ENCODE peak calls at places on chromosomes 1 and 21, in ten cellular contexts. P, Y, T, Q, K, O, E, H, N and I are unnamed samples. For H4K20me1, the result is how much of the 10 kb centered on the place peaks cover.

GRCh38 chr1:30986755-30987154 is 78.2 kb upstream of the SDC3 start:
- DNase-seq in K (no peak), O (no peak), H (no peak), Y (no peak), Q (no peak), P (no peak), T (no peak), N (no peak), E (no peak), I (no peak)

GRCh38 chr1:24386931-24387330 is 26.7 kb downstream of the STPG1 start:
- DNase-seq in Q (no peak), K (no peak), O (no peak), T (no peak), E (no peak), Y (no peak), P (no peak), N (no peak), H (no peak), I (no peak)

GRCh38 chr1:25889470-25889869 is 14.0 kb upstream of the PAQR7 start:
- DNase-seq in K (no peak), E (no peak), Y (peak), P (peak), H (no peak), T (peak), O (no peak), N (no peak), Q (no peak), I (no peak)

GRCh38 chr1:172699111-172699510 is 40.2 kb downstream of the FASLG start:
- DNase-seq in P (peak), H (no peak), T (no peak), Y (peak), N (no peak), Q (peak), E (peak), O (peak), K (peak), I (peak)

GRCh38 chr1:185517808-185518419 is 200.9 kb upstream of the IVNS1ABP start:
- DNase-seq in O (no peak), E (no peak), T (peak), Y (no peak), Q (no peak), P (no peak), N (peak), K (no peak), H (no peak), I (no peak)

GRCh38 chr1:80593197-80593596 is 1207.5 kb upstream of the ADGRL2 start:
- DNase-seq in O (no peak), T (no peak), Y (no peak), H (no peak), P (no peak), Q (peak), E (no peak), N (no peak), K (no peak), I (no peak)

GRCh38 chr1:183096889-183097288 is 73.7 kb downstream of the LAMC1 start:
- DNase-seq in Q (no peak), Y (no peak), K (no peak), H (no peak), E (no peak), N (no peak), P (peak), T (no peak), O (peak), I (peak)

GRCh38 chr1:9196129-9197040 is 38.2 kb upstream of the H6PD start:
- DNase-seq in T (peak), O (peak), K (peak), Q (peak), N (peak), P (peak), H (peak), Y (peak), E (peak), I (peak)

GRCh38 chr1:227225715-227226346 is 92.5 kb downstream of the CDC42BPA start:
- DNase-seq in O (peak), Q (no peak), Y (peak), E (no peak), H (no peak), T (no peak), P (peak), K (peak), N (no peak), I (peak)

GRCh38 chr1:34868230-34869049 is 8.9 kb upstream of the SMIM12 start:
- DNase-seq in K (no peak), P (no peak), O (no peak), Y (no peak), H (no peak), Q (no peak), N (no peak), E (no peak), T (no peak), I (no peak)

GRCh38 chr1:178713270-178713669 is 11.8 kb upstream of the RALGPS2 start:
- DNase-seq in K (no peak), Y (no peak), T (no peak), P (no peak), O (peak), H (no peak), E (no peak), Q (no peak), N (no peak), I (peak)

GRCh38 chr1:177753655-177754054 is 216.2 kb downstream of the SEC16B start:
- DNase-seq in N (no peak), K (no peak), H (no peak), P (no peak), E (no peak), Q (no peak), T (no peak), Y (no peak), O (no peak), I (no peak)

GRCh38 chr1:8382051-8382505 is 64.2 kb downstream of the SLC45A1 start:
- DNase-seq in E (no peak), Q (no peak), N (no peak), O (peak), T (peak), K (no peak), P (no peak), H (no peak), Y (no peak), I (peak)

GRCh38 chr21:43210454-43211084 is 41.8 kb downstream of the CRYAA start:
- DNase-seq in T (no peak), N (no peak), H (no peak), O (no peak), Q (no peak), K (no peak), Y (no peak), P (no peak), E (no peak), I (no peak)

GRCh38 chr1:108732398-108732797 is 14.1 kb upstream of the STXBP3 start:
- DNase-seq in Q (no peak), O (peak), Y (peak), N (no peak), H (no peak), P (peak), T (no peak), K (no peak), E (no peak), I (no peak)

GRCh38 chr1:52629021-52629643 is 3.8 kb upstream of the SHISAL2A start:
- DNase-seq in K (no peak), T (peak), E (no peak), P (peak), H (no peak), Q (no peak), N (no peak), Y (no peak), O (no peak), I (no peak)

GRCh38 chr1:93876284-93876683 is 2.7 kb downstream of the DNTTIP2 start:
- DNase-seq in Y (no peak), H (no peak), K (no peak), N (no peak), P (no peak), Q (no peak), E (no peak), T (no peak), O (no peak), I (no peak)

GRCh38 chr1:224923726-224924125 is 5.7 kb upstream of the DNAH14 start:
- DNase-seq in P (no peak), T (no peak), K (no peak), N (no peak), E (no peak), Q (no peak), Y (no peak), O (no peak), H (no peak), I (no peak)

GRCh38 chr1:152516082-152516481 is 1.8 kb downstream of the CRCT1 start:
- DNase-seq in K (no peak), T (peak), E (no peak), P (no peak), N (no peak), H (no peak), O (no peak), Q (no peak), Y (no peak), I (no peak)

GRCh38 chr1:37083551-37084119 is 49.3 kb upstream of the GRIK3 start:
- DNase-seq in N (no peak), Q (no peak), O (no peak), H (no peak), K (no peak), Y (no peak), T (no peak), P (no peak), E (no peak), I (no peak)

GRCh38 chr1:177346960-177347359 is 176.2 kb downstream of the BRINP2 start:
- DNase-seq in Y (no peak), K (no peak), E (no peak), H (peak), P (no peak), T (no peak), Q (no peak), O (no peak), N (no peak), I (no peak)

GRCh38 chr1:202567747-202568146 is 142.5 kb downstream of the SYT2 start:
- DNase-seq in H (no peak), N (no peak), Y (no peak), K (no peak), P (no peak), O (peak), Q (no peak), T (peak), E (no peak), I (peak)

GRCh38 chr1:218664385-218665170 is 319.4 kb downstream of the TGFB2 start:
- DNase-seq in Q (no peak), H (peak), K (peak), O (peak), Y (peak), P (peak), N (no peak), T (no peak), E (no peak), I (peak)

GRCh38 chr1:94418664-94419655 is 771 bp downstream of the ABCD3 start:
- DNase-seq in K (peak), Q (no peak), E (no peak), P (peak), O (peak), N (peak), Y (peak), T (peak), H (peak), I (peak)

GRCh38 chr21:26709090-26709489 is 136.0 kb upstream of the CYYR1 start:
- DNase-seq in P (peak), E (no peak), Y (peak), N (no peak), Q (no peak), H (no peak), T (no peak), O (peak), K (peak), I (no peak)

GRCh38 chr1:22319608-22320007 is 132.0 kb upstream of the ZBTB40 start:
- DNase-seq in H (no peak), T (no peak), K (no peak), Y (no peak), P (no peak), E (no peak), O (no peak), Q (no peak), N (no peak), I (no peak)

GRCh38 chr1:19003371-19004290 is 47.2 kb upstream of the IFFO2 start:
- DNase-seq in Y (no peak), P (peak), E (no peak), H (no peak), Q (no peak), N (no peak), O (peak), T (no peak), K (no peak), I (peak)

GRCh38 chr1:197955486-197956394 is 38.6 kb downstream of the LHX9 start:
- DNase-seq in O (peak), P (peak), E (no peak), T (no peak), Q (no peak), H (no peak), K (no peak), Y (no peak), N (no peak), I (peak)

GRCh38 chr1:241408170-241408569 is 51.2 kb upstream of the RGS7 start:
- DNase-seq in K (no peak), P (peak), Y (peak), O (peak), T (peak), N (peak), Q (no peak), E (no peak), H (peak), I (no peak)

GRCh38 chr1:64537942-64538341 is 68.0 kb downstream of the CACHD1 start:
- DNase-seq in T (no peak), E (no peak), K (no peak), Y (no peak), O (no peak), N (no peak), P (no peak), Q (no peak), H (no peak), I (no peak)

GRCh38 chr1:180912211-180912800 is 391 bp upstream of the KIAA1614 start:
- DNase-seq in H (peak), E (no peak), P (peak), T (peak), O (peak), K (no peak), Y (no peak), Q (no peak), N (no peak), I (peak)

GRCh38 chr1:200314085-200314750 is 95.6 kb downstream of the ZNF281 start:
- DNase-seq in P (peak), O (peak), H (no peak), T (no peak), Q (no peak), E (no peak), N (no peak), K (no peak), Y (peak), I (peak)

GRCh38 chr21:42010507-42011493 is 640 bp upstream of the ZBTB21 start:
- DNase-seq in H (peak), Y (peak), T (peak), K (peak), O (peak), P (no peak), N (peak), E (no peak), Q (peak), I (peak)
- TF ChIP-seq CTCF in H (peak), Y (peak), T (no peak), K (no peak), O (no peak), P (peak), N (no peak), E (peak), Q (no peak), I (no peak)

DNA sequence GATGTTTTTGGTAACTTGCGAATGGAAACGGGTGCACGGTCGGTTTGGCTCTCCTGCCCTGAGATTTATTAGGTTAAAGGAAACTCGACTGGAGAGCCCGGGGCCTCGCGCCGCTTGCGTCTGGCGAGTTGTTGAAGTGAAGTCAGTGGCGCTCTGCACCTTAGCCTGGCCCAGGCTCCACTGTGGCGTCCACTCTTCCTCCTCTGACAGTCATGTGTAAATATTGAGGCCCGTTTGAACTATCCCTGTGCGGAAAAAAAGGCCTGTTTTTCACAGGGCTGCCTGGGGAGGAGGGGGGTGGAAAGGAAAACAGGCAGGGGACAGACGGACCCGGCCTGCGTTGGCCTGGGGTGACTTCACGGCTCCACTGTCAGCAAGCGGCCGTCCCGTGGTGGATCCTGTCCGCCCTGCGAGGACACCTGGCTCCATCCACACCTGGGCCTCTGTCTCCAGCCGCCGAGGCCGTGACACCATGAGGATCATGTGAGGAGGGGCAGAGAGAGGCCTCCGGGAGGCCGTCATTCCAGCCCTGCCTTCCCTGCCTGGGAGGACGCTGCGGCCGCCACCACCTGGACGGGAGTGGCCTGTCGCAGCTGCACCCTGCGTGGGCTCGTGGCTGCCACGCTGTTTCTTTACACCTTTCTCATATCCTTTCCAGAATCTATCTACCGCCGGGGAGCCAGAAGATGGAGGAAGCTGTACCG is 59.8 kb downstream of the FAAP20 start:
- DNase-seq in Q (no peak), E (no peak), H (peak), P (no peak), K (no peak), O (no peak), N (no peak), T (no peak), Y (no peak), I (no peak)
- H3K4me3 ChIP-seq in Q (no peak), E (no peak), H (no peak), P (no peak), K (no peak), O (no peak), N (no peak), T (no peak), Y (no peak), I (no peak)

DNA sequence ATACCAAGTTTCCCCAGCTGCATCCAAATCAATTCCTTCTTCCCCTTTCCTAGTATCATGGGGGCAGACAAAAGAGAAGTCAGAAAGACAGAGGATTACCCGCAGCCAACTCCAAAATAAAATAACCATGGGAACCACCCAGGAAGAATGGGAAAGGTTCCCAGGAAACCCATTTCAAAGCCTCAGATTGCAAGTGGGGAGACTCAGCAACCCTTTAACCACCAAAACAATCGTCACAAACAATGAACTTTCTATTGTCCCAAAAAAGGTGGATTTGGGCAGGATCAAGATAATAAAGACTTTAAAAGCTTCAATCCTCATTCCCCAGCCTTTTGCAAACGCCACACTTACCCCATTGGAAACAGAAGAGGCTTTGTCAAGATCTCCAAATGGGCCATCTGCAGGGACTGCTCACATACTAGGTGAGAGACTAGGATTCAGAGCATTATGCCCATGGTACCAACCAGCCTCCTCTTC is 5.1 kb downstream of the TIAM1 start:
- DNase-seq in E (no peak), Q (no peak), Y (no peak), P (no peak), O (no peak), T (peak), N (no peak), H (no peak), K (no peak), I (no peak)
- H4K20me1 ChIP-seq in E (under half), Q (under half), Y (under half), P (under half), O (under half), T (under half), N (under half), H (under half), K (under half), I (under half)

GRCh38 chr1:230860617-230861384 is 7.5 kb downstream of the C1orf198 start:
- DNase-seq in P (no peak), H (no peak), O (no peak), Q (no peak), N (no peak), T (peak), K (no peak), E (no peak), Y (no peak), I (no peak)
- TF ChIP-seq CTCF in P (no peak), H (no peak), O (no peak), Q (no peak), N (peak), T (peak), K (no peak), E (no peak), Y (peak), I (no peak)

GRCh38 chr1:32989160-32989894 is 24.7 kb upstream of the RNF19B start:
- DNase-seq in E (no peak), H (no peak), O (peak), Q (no peak), T (no peak), K (peak), P (peak), Y (peak), N (no peak), I (peak)

GRCh38 chr1:32991819-32992488 is 27.3 kb upstream of the RNF19B start:
- DNase-seq in K (no peak), Y (no peak), N (peak), O (no peak), T (no peak), P (no peak), E (no peak), H (no peak), Q (no peak), I (no peak)

GRCh38 chr1:32991386-32991785 is 26.8 kb upstream of the RNF19B start:
- DNase-seq in P (no peak), H (no peak), Y (peak), N (no peak), Q (no peak), T (no peak), K (peak), E (no peak), O (no peak), I (no peak)

GRCh38 chr1:32990887-32991286 is 26.3 kb upstream of the RNF19B start:
- DNase-seq in E (no peak), K (peak), N (no peak), P (no peak), O (no peak), Y (no peak), Q (no peak), H (no peak), T (no peak), I (no peak)

DNA sequence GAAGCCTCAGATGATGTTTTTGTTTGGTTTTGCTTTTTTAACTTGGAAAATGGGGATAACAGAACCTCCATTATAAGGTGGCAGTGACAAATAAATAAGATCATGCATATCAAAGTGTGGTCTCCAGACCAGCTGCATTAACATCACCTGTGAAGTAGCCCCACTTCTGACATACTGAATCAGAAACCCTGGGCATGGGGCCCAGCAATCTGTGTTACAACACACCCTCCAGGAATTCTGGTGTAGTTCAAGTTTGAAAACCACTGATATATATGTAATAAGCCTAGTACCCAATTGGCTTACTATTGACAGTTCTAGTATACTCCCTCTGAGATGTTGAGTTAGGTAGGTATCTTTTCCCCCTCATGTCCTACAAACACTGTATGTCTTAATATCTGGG is 24.1 kb upstream of the RNF19B start:
- DNase-seq in O (peak), T (no peak), Q (no peak), P (peak), E (no peak), H (no peak), N (no peak), K (peak), Y (peak), I (peak)
- H3K4me3 ChIP-seq in O (peak), T (no peak), Q (no peak), P (no peak), E (no peak), H (no peak), N (no peak), K (no peak), Y (peak), I (peak)

DNA sequence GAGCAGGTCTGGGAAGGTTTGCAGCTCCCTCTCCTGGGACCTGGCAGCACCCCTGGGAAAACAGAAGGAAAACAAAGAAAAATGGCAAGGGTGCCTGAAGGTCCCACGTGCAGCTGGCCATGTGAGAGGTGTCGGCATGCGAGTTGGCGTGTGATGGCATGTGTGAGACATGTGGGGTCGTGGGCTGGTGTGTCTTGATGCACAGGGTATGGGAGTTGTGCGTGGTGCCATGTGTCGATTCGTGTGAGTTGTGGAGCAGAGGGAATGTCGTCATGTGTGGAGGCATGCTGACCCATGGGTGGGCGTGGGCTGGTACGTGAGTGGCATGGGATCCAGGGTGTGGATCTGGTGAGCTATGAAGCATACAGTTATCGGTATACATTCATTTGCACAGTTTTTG is 1.3 kb downstream of the HPCA start:
- DNase-seq in H (no peak), Y (no peak), T (no peak), K (no peak), P (no peak), N (no peak), O (no peak), E (no peak), Q (no peak), I (no peak)
- H4K20me1 ChIP-seq in H (under half), Y (under half), T (under half), K (under half), P (under half), N (under half), O (under half), E (under half), Q (under half), I (under half)